ENCODE peak calls at places on chromosomes 5 and 9, in four cellular contexts. B is HL-60, V is K562, X is GM12878. E is an unnamed sample.

GRCh38 chr5:181205735-181206401 is 872 bp upstream of the TRIM7 start:
- DNase-seq in B (no peak), X (no peak), V (no peak), E (no peak)

GRCh38 chr9:36898621-36899020 is 135.4 kb downstream of the PAX5 start:
- DNase-seq in X (no peak), B (no peak), V (no peak), E (no peak)

GRCh38 chr9:115456515-115456914 is 338.6 kb upstream of the TNC start:
- DNase-seq in B (no peak), X (no peak), V (no peak), E (no peak)

GRCh38 chr5:142109356-142110045 is 922 bp downstream of the NDFIP1 start:
- DNase-seq in V (peak), X (no peak), B (no peak), E (peak)

GRCh38 chr5:2133936-2134335 is 251.2 kb upstream of the IRX4 start:
- DNase-seq in X (no peak), B (no peak), V (no peak), E (no peak)

GRCh38 chr5:56812110-56812509 is 3.2 kb upstream of the MAP3K1 start:
- DNase-seq in X (no peak), B (no peak), V (peak), E (no peak)

GRCh38 chr9:106403081-106403480 is 459.9 kb upstream of the ZNF462 start:
- DNase-seq in B (no peak), V (no peak), X (no peak), E (no peak)

GRCh38 chr5:15614679-15615078 is 114.7 kb downstream of the FBXL7 start:
- DNase-seq in X (no peak), V (no peak), B (no peak), E (no peak)

GRCh38 chr9:22237497-22238363 is 208.9 kb upstream of the DMRTA1 start:
- DNase-seq in V (no peak), X (no peak), B (no peak), E (no peak)
- TF ChIP-seq SPI1 in V (no peak), X (no peak), B (no peak), E (no peak)

GRCh38 chr5:57932761-57933160 is 450.1 kb upstream of the ACTBL2 start:
- DNase-seq in B (no peak), V (no peak), X (no peak), E (no peak)
- TF ChIP-seq SPI1 in B (no peak), V (no peak), X (no peak), E (no peak)

GRCh38 chr5:145925353-145925752 is 11.0 kb upstream of the SH3RF2 start:
- DNase-seq in B (no peak), X (no peak), V (no peak), E (no peak)
- TF ChIP-seq SPI1 in B (no peak), X (no peak), V (no peak), E (no peak)

GRCh38 chr5:119353213-119353612 is 2.6 kb upstream of the TNFAIP8 start:
- DNase-seq in V (no peak), B (no peak), X (no peak), E (no peak)

GRCh38 chr5:119355244-119355635 is 579 bp upstream of the TNFAIP8 start:
- DNase-seq in X (no peak), B (no peak), V (no peak), E (no peak)

GRCh38 chr5:119353686-119354366 is 2.0 kb upstream of the TNFAIP8 start:
- DNase-seq in X (peak), B (no peak), V (no peak), E (no peak)

GRCh38 chr5:119355636-119356383 is at the start of gene TNFAIP8:
- DNase-seq in V (no peak), X (no peak), B (peak), E (no peak)

DNA sequence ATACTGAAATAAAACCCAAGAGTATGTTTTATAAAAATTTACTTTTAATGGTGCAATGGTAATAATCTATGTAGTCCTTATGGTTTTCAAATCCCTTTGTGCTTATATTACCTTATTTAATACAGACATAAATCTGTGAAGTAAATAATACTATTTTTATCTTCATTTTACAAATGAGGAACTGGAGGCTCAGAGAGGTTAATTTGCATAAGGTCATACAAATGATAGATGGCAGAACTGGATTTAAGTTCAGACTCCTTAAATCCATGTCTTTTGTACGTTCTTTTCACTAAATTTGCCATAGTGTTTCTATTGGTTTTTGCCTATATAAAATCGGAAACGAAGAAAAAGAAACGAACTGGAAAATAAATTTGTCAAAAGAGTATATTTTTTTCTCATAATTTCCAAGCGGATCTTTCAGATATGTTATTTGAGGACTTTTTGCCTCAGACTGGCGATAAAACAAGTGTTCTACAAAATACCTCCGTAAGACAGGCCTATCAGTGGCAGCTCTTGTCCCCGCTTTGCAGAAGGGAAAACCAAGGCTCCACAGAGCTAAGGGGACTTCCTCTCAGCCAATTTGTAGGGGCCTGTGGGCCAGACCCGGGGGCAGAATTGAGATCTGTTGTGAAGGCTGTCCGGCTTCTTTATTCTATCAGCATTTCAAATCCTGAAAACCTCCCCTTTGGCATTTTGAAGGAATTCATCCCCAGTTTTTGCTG is 1.1 kb upstream of the TNFAIP8 start:
- DNase-seq in V (no peak), B (no peak), X (no peak), E (no peak)
- TF ChIP-seq SPI1 in V (peak), B (peak), X (peak), E (peak)

GRCh38 chr9:99690573-99690972 is 131.1 kb upstream of the NR4A3 start:
- DNase-seq in B (no peak), X (no peak), V (no peak), E (no peak)
- TF ChIP-seq SPI1 in B (no peak), X (no peak), V (no peak), E (no peak)

DNA sequence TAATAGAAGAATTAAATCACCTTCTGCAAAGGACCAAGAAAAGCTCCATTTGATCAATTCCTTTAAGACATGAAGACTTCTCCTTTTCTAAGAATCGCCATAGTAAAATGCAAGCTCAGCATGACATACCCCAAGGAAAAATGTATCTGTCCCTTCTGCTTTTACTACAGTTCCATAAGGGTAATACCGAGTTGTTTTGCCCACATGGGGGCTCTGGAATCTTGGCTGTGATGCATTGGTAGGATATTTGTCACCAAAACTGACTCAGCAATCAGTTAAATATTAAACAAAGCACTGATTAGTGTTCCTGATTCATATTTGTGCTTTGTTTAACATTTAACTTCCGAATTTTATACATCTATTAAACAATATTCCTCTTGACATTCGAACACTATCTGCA is 24.3 kb upstream of the KCNIP1 start:
- DNase-seq in V (no peak), X (no peak), B (no peak), E (no peak)
- TF ChIP-seq SPI1 in V (no peak), X (no peak), B (no peak), E (no peak)

GRCh38 chr5:87755378-87755777 is 342.6 kb upstream of the CCNH start:
- DNase-seq in V (no peak), X (no peak), B (no peak), E (no peak)

GRCh38 chr5:87751801-87752200 is 339.1 kb upstream of the CCNH start:
- DNase-seq in B (no peak), X (no peak), V (no peak), E (no peak)

GRCh38 chr5:87756951-87757350 is 344.2 kb upstream of the CCNH start:
- DNase-seq in B (no peak), V (no peak), X (no peak), E (no peak)

GRCh38 chr5:87752362-87752761 is 339.6 kb upstream of the CCNH start:
- DNase-seq in V (no peak), B (no peak), X (no peak), E (no peak)

DNA sequence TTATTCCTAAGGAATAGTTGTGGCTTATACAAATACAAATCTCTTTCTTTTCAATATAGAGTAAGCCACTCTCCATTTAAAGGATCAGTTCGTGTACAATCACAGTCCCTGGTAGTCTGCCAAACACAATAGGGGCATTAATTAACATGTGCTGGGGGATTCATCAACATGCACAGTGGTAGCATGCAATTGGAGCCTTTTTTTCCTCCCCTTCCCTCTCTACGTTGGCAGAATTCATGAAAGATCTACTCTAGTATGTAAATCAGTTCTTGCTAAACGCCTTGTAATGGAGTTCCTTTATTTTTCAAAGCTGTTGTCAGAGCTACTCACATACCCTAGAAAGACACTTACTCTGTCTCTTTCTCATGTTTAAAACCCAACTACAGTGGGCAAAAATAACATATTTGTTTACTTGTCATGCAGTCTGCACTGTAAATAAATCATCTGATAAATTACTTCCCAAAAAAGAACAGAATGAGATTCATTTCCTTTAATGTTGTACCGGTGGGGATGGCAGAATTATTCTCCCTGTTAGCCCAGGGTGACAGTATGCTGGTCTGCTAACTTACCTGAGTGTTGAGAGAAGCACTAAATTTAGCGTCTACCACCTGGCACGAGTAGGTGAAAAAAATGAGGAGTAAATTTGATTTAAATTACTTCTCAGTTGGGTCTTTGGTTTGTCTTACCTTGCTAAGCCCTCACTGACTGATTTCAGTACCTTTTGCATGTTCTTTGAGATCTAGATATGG is 341.5 kb upstream of the CCNH start:
- DNase-seq in X (no peak), B (no peak), V (no peak), E (no peak)
- TF ChIP-seq SPI1 in X (no peak), B (no peak), V (no peak), E (no peak)

GRCh38 chr9:127451681-127452480 is 571 bp downstream of the LRSAM1 start:
- DNase-seq in X (peak), V (peak), B (peak), E (peak)
- TF ChIP-seq SPI1 in X (peak), V (peak), B (peak), E (peak)

DNA sequence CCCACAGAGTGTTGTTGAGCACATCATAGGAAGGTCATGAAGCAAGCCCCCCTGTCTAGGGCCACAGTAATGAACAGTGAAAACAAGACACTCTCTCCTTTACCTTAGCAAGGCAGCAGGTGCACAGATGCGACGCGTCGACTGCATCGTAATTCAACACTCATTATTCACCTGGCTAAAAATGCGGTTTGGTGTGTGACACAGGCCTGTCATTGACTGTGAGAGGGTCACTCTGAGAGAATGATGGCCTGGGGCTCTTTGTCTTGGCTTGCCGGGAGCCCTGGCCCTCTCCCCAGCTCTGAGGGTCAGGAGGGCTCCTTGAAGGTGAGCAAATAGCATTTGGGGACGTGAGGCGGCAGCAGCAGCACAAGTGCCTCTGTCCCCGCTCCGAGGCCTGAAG is 46.8 kb downstream of the SHB start:
- DNase-seq in X (no peak), V (no peak), B (no peak), E (no peak)
- TF ChIP-seq SPI1 in X (no peak), V (no peak), B (no peak), E (no peak)

GRCh38 chr5:170311856-170312405 is 14.4 kb upstream of the LCP2 start:
- DNase-seq in B (no peak), X (no peak), V (no peak), E (no peak)

GRCh38 chr5:170313344-170313743 is 15.8 kb upstream of the LCP2 start:
- DNase-seq in V (peak), X (no peak), B (no peak), E (no peak)

GRCh38 chr5:170310187-170310586 is 12.6 kb upstream of the LCP2 start:
- DNase-seq in X (no peak), V (no peak), B (no peak), E (no peak)

GRCh38 chr5:170314696-170315095 is 17.1 kb upstream of the LCP2 start:
- DNase-seq in B (no peak), V (no peak), X (no peak), E (no peak)

GRCh38 chr5:170312666-170313065 is 15.1 kb upstream of the LCP2 start:
- DNase-seq in X (no peak), V (peak), B (peak), E (no peak)
- TF ChIP-seq SPI1 in X (peak), V (peak), B (peak), E (no peak)

E was measured in GM12891.